ENCODE peak calls at places on chromosomes 16 and 17, in six cellular contexts. Y, U, D, N, L and I are unnamed samples.
A peak's percentile ranks its signal among the peaks of the same experiment; 100 is the strongest.

GRCh38 chr17:78822552-78822951 is 18.1 kb downstream of the USP36 start:
- DNase-seq in Y (no peak), U (no peak), D (no peak), N (no peak), L (peak; percentile 98), I (peak; percentile 99)

GRCh38 chr16:75491876-75492275 is 3.4 kb downstream of the CHST6 start:
- DNase-seq in Y (no peak), U (no peak), D (no peak), N (no peak), L (no peak), I (no peak)

GRCh38 chr17:37791985-37792384 is 47.1 kb upstream of the HNF1B start:
- DNase-seq in Y (no peak), U (no peak), D (no peak), N (no peak), L (no peak), I (no peak)

GRCh38 chr17:32852811-32853210 is 24.1 kb downstream of the MYO1D start:
- DNase-seq in Y (no peak), U (no peak), D (no peak), N (no peak), L (no peak), I (no peak)

GRCh38 chr17:17738901-17739300 is 57.6 kb downstream of the RAI1 start:
- DNase-seq in Y (peak; percentile 27), U (no peak), D (no peak), N (no peak), L (no peak), I (no peak)

GRCh38 chr16:78817442-78817829 is 718.0 kb downstream of the WWOX start:
- DNase-seq in Y (no peak), U (no peak), D (no peak), N (no peak), L (no peak), I (no peak)

GRCh38 chr16:2163211-2163881 is 7.8 kb downstream of the TRAF7 start:
- DNase-seq in Y (peak; percentile 84), U (peak; percentile 37), D (no peak), N (no peak), L (no peak), I (no peak)

GRCh38 chr16:24272379-24272778 is 16.2 kb downstream of the CACNG3 start:
- DNase-seq in Y (no peak), U (no peak), D (no peak), N (no peak), L (no peak), I (no peak)

GRCh38 chr16:28975158-28975603 is 603 bp downstream of the SPNS1 start:
- DNase-seq in Y (no peak), U (no peak), D (no peak), N (no peak), L (no peak), I (no peak)

GRCh38 chr16:82671743-82672142 is 45.0 kb downstream of the CDH13 start:
- DNase-seq in Y (peak; percentile 17), U (peak; percentile 41), D (no peak), N (no peak), L (no peak), I (no peak)

GRCh38 chr16:85151603-85152413 is 39.5 kb upstream of the CIBAR2 start:
- DNase-seq in Y (peak; percentile 65), U (no peak), D (peak; percentile 83), N (no peak), L (peak; percentile 78), I (peak; percentile 69)

GRCh38 chr16:81424761-81425160 is 19.8 kb upstream of the CMIP start:
- DNase-seq in Y (no peak), U (peak; percentile 33), D (no peak), N (no peak), L (no peak), I (no peak)

GRCh38 chr16:28544998-28545397 is 6.2 kb upstream of the NUPR1 start:
- DNase-seq in Y (no peak), U (no peak), D (no peak), N (no peak), L (no peak), I (no peak)